ENCODE peak calls at places on chromosomes 6 and 20, in six cellular contexts. D is H1, A is IMR-90, T is SK-N-SH, G is WTC11, B is HepG2. H is an unnamed sample.

GRCh38 chr6:84249724-84250123 is 22.3 kb upstream of the CEP162 start:
- DNase-seq in D (no peak), A (no peak), T (peak; percentile 30), G (no peak), B (no peak), H (no peak)

GRCh38 chr6:158782432-158783166 is 36.6 kb downstream of the EZR start:
- DNase-seq in D (no peak), A (no peak), T (no peak), G (no peak), B (no peak), H (no peak)

GRCh38 chr6:30626484-30627366 is at the start of gene ATAT1:
- DNase-seq in D (peak; percentile 96), A (peak; percentile 68), T (peak; percentile 92), G (peak; percentile 88), B (peak; percentile 88), H (peak; percentile 80)

GRCh38 chr6:3001773-3002293 is 2.1 kb downstream of the NQO2 start:
- DNase-seq in D (no peak), A (peak; percentile 77), T (no peak), G (no peak), B (peak; percentile 85), H (peak; percentile 67)

GRCh38 chr20:12410783-12411182 is 493.1 kb downstream of the BTBD3 start:
- DNase-seq in D (no peak), A (no peak), T (no peak), G (no peak), B (no peak), H (no peak)

GRCh38 chr6:35468980-35469710 is 944 bp downstream of the RPL10A start:
- DNase-seq in D (no peak), A (no peak), T (no peak), G (no peak), B (no peak), H (no peak)

GRCh38 chr6:19759117-19759880 is 77.9 kb upstream of the ID4 start:
- DNase-seq in D (no peak), A (peak; percentile 88), T (no peak), G (no peak), B (no peak), H (peak; percentile 11)

GRCh38 chr6:158674342-158674969 is 24.6 kb downstream of the SYTL3 start:
- DNase-seq in D (no peak), A (no peak), T (peak; percentile 43), G (no peak), B (no peak), H (no peak)

GRCh38 chr6:30493643-30494250 is 4.4 kb downstream of the HLA-E start:
- DNase-seq in D (peak; percentile 82), A (no peak), T (no peak), G (peak; percentile 79), B (no peak), H (no peak)

GRCh38 chr6:91241946-91242613 is 655.2 kb upstream of the MAP3K7 start:
- DNase-seq in D (no peak), A (no peak), T (no peak), G (no peak), B (no peak), H (no peak)

GRCh38 chr6:66522864-66523263 is 815.8 kb upstream of the EYS start:
- DNase-seq in D (no peak), A (no peak), T (no peak), G (no peak), B (no peak), H (no peak)

GRCh38 chr6:126880926-126881325 is 237.5 kb upstream of the RSPO3 start:
- DNase-seq in D (no peak), A (no peak), T (no peak), G (no peak), B (no peak), H (no peak)

GRCh38 chr6:37517411-37517812 is 17.7 kb upstream of the CCDC167 start:
- DNase-seq in D (no peak), A (no peak), T (no peak), G (no peak), B (no peak), H (no peak)

GRCh38 chr6:53912661-53913060 is 117.9 kb downstream of the LRRC1 start:
- DNase-seq in D (no peak), A (no peak), T (no peak), G (no peak), B (no peak), H (no peak)

GRCh38 chr20:14481863-14482262 is 144.5 kb upstream of the FLRT3 start:
- DNase-seq in D (no peak), A (peak; percentile 92), T (no peak), G (no peak), B (no peak), H (no peak)

GRCh38 chr6:140440223-140440810 is 1065.9 kb upstream of the CITED2 start:
- DNase-seq in D (no peak), A (no peak), T (no peak), G (no peak), B (no peak), H (no peak)
- TF ChIP-seq USF2 in D (no peak), A (no peak), T (no peak), G (no peak), B (no peak), H (no peak)

GRCh38 chr6:88983532-88983931 is 20.1 kb upstream of the RNGTT start:
- DNase-seq in D (peak; percentile 58), A (peak; percentile 36), T (peak; percentile 27), G (peak; percentile 54), B (no peak), H (peak; percentile 49)

GRCh38 chr6:88987922-88988321 is 24.5 kb upstream of the RNGTT start:
- DNase-seq in D (no peak), A (no peak), T (no peak), G (no peak), B (no peak), H (no peak)

GRCh38 chr6:88985901-88986300 is 22.5 kb upstream of the RNGTT start:
- DNase-seq in D (no peak), A (no peak), T (no peak), G (no peak), B (peak; percentile 87), H (no peak)

GRCh38 chr6:88984152-88984551 is 20.7 kb upstream of the RNGTT start:
- DNase-seq in D (no peak), A (no peak), T (no peak), G (no peak), B (no peak), H (no peak)

DNA sequence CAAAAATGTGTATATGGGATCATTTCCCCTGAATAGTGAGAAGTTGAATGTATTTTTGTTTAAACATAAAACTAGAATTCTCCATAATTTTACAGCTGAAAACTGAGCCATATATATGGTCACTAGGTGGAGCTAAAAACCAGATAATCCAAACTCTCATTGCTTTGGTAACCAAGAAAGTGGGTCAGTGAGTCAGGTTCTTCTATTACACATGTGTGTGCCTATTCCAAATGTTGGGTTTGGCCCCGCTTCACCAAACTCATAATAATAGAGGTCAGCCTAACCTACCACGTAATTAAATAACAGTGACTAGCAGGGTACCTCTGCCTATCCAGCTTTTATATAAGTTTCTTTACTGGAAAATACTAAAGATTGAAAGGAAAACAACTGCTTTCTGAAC is 19.3 kb upstream of the RNGTT start:
- DNase-seq in D (no peak), A (peak; percentile 79), T (peak; percentile 52), G (no peak), B (peak; percentile 55), H (peak; percentile 56)
- TF ChIP-seq USF2 in D (no peak), A (no peak), T (no peak), G (no peak), B (no peak), H (no peak)

DNA sequence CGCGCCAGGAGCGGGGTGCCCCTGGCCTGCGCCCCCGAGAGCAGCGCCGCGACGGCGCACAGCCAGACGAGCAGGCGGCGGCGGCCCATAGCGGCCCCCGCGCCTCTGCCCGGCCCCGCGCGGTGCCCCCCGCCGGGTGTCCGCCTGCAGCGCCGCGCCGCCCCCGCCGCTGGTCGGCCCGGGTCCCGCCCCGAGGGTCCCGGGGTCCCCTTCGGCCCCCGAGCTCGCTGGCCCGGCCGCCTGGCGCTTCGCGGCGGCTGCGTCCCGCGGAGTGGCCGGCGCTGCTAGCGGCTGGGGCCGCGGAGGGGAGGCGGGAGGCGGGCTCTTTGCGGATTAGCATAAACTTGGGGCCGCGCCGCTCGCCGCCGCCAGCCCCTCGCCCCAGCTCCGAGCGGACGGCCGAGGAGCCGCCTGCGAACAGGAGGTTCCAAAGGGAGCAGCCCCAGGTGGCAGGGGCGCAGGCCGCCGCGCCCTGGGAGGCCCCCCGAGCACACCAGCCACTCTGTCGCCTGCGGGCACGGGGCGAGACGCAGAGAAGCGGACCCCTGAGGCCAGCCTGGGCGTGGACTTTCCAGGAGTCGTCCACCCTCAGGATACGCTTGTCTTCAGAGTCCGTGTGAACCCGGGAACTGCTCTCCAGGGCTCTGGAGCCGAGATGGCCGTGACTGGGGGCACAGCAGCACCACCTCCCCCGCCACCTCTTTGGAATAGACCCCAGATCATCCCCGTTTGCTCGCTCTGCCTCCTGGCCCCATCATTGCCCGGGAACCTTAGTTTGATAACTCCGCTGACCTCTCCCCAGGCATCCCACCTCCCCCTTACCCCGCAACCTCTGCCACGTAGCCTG is at the start of gene EMILIN3:
- DNase-seq in D (peak; percentile 69), A (no peak), T (peak; percentile 85), G (peak; percentile 62), B (no peak), H (no peak)
- TF ChIP-seq USF2 in D (no peak), A (no peak), T (no peak), G (no peak), B (no peak), H (no peak)

GRCh38 chr6:130018292-130018829 is at the start of gene L3MBTL3:
- DNase-seq in D (peak; percentile 89), A (peak; percentile 83), T (peak; percentile 86), G (peak; percentile 92), B (peak; percentile 51), H (peak; percentile 52)

GRCh38 chr6:130020892-130021483 is 2.6 kb downstream of the L3MBTL3 start:
- DNase-seq in D (peak; percentile 82), A (peak; percentile 95), T (peak; percentile 60), G (peak; percentile 72), B (peak; percentile 81), H (peak; percentile 86)

GRCh38 chr6:130019796-130020105 is 1.4 kb downstream of the L3MBTL3 start:
- DNase-seq in D (no peak), A (no peak), T (peak; percentile 50), G (no peak), B (no peak), H (no peak)

GRCh38 chr6:130020106-130020851 is 1.9 kb downstream of the L3MBTL3 start:
- DNase-seq in D (peak; percentile 60), A (no peak), T (peak; percentile 26), G (no peak), B (no peak), H (peak; percentile 10)

DNA sequence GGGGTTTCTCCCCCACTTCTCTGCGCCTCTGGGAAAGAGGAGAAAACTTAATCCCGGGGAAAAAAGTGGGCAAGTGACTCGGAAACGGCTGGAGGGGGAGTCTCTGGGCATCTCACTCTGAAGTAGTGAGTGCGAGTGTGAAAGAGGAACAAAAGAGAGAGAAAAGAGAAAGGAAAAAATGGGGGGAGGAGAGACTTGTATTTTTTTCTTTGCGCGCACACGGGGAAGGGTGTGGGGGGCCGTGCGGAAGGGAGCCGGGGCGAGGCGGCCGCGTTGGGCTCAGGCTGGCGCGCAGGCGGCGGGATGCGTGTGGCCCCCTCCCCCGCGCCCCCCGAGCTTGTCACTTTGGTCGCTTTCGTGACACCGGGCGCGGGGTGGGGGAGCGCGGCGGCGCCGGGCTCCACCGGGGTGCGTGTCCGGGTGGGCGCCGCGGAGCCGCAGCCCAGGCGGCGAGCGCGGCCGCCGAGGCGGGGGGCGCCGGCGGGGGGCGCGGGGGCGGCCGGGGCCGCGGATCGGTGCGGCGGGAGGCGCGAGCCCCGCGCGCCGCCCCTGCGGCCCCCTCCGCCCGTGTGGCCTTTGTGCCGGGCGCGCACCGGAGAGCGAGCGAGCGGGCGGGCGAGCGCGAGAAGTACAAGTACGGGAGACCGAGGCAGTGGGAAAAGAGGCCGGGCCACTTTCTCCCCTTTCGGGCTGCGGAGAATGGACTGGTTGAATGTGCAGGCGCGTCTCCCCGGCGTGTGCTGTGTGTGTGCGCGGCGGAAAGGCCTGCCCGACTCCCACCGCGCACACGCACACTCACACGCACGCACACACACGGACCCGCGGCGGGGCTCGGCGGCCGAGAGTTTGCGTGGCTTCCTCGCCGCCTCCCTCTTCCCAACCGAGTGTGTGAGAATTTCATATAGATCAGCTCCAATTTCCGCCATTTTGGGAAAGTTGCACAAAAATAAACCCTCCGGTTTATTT is 732 bp downstream of the L3MBTL3 start:
- DNase-seq in D (peak; percentile 55), A (peak; percentile 37), T (peak; percentile 58), G (peak; percentile 40), B (no peak), H (peak; percentile 11)
- TF ChIP-seq USF2 in D (no peak), A (no peak), T (no peak), G (no peak), B (no peak), H (no peak)

H was measured in A549.